ENCODE peak calls at places on chromosomes 12 and 14, in six cellular contexts. L, W, I, Q, J and Y are unnamed samples.

GRCh38 chr14:50082784-50083466 is 33.4 kb downstream of the VCPKMT start:
- DNase-seq in L (peak), W (peak), I (no peak), Q (no peak), J (no peak), Y (no peak)

GRCh38 chr12:29710104-29710503 is 73.6 kb downstream of the TMTC1 start:
- DNase-seq in L (no peak), W (no peak), I (no peak), Q (no peak), J (no peak), Y (no peak)

GRCh38 chr14:93962701-93963601 is 13.4 kb downstream of the ASB2 start:
- DNase-seq in L (no peak), W (peak), I (no peak), Q (no peak), J (no peak), Y (no peak)

GRCh38 chr12:57135487-57135886 is 7.2 kb downstream of the LRP1 start:
- DNase-seq in L (no peak), W (no peak), I (peak), Q (peak), J (no peak), Y (no peak)

GRCh38 chr12:15532364-15532977 is 210.2 kb downstream of the PTPRO start:
- DNase-seq in L (peak), W (peak), I (peak), Q (no peak), J (peak), Y (no peak)

GRCh38 chr12:20463920-20464524 is 95.7 kb downstream of the PDE3A start:
- DNase-seq in L (no peak), W (peak), I (peak), Q (no peak), J (no peak), Y (no peak)

GRCh38 chr14:71266994-71267636 is 359.9 kb downstream of the PCNX1 start:
- DNase-seq in L (no peak), W (no peak), I (no peak), Q (no peak), J (no peak), Y (no peak)

GRCh38 chr14:77342726-77343397 is 22.0 kb downstream of the GSTZ1 start:
- DNase-seq in L (no peak), W (no peak), I (no peak), Q (no peak), J (peak), Y (no peak)

GRCh38 chr12:2192231-2192630 is 139.4 kb downstream of the CACNA1C start:
- DNase-seq in L (no peak), W (no peak), I (no peak), Q (no peak), J (no peak), Y (no peak)

GRCh38 chr12:97837401-97837800 is 374.8 kb downstream of the RMST start:
- DNase-seq in L (no peak), W (no peak), I (peak), Q (no peak), J (no peak), Y (no peak)

GRCh38 chr12:96327889-96328288 is 72.3 kb downstream of the CDK17 start:
- DNase-seq in L (no peak), W (peak), I (no peak), Q (no peak), J (no peak), Y (no peak)

GRCh38 chr12:44847888-44848770 is 28.0 kb downstream of the NELL2 start:
- DNase-seq in L (no peak), W (peak), I (no peak), Q (no peak), J (no peak), Y (no peak)

GRCh38 chr12:1630081-1630826 is 1.2 kb downstream of the WNT5B start:
- DNase-seq in L (no peak), W (peak), I (peak), Q (peak), J (peak), Y (no peak)

GRCh38 chr14:21194597-21194996 is 38.7 kb upstream of the OR5AU1 start:
- DNase-seq in L (no peak), W (no peak), I (no peak), Q (no peak), J (no peak), Y (no peak)

GRCh38 chr14:102893452-102893851 is 29.0 kb upstream of the AMN start:
- DNase-seq in L (peak), W (no peak), I (peak), Q (peak), J (no peak), Y (no peak)

GRCh38 chr14:88463318-88463717 is 77.9 kb downstream of the SPATA7 start:
- DNase-seq in L (no peak), W (peak), I (peak), Q (no peak), J (no peak), Y (no peak)

GRCh38 chr12:53219116-53219955 is 12.3 kb upstream of the ITGB7 start:
- DNase-seq in L (no peak), W (no peak), I (peak), Q (peak), J (no peak), Y (no peak)

GRCh38 chr12:85273411-85274075 is 6.5 kb upstream of the ALX1 start:
- DNase-seq in L (no peak), W (no peak), I (peak), Q (peak), J (peak), Y (no peak)

GRCh38 chr14:75141967-75142366 is 15.1 kb upstream of the NEK9 start:
- DNase-seq in L (no peak), W (peak), I (peak), Q (no peak), J (no peak), Y (no peak)

GRCh38 chr12:85603556-85603955 is 232.7 kb downstream of the RASSF9 start:
- DNase-seq in L (no peak), W (no peak), I (no peak), Q (no peak), J (no peak), Y (no peak)

GRCh38 chr12:23217716-23218115 is 592.7 kb downstream of the ETNK1 start:
- DNase-seq in L (no peak), W (no peak), I (no peak), Q (no peak), J (no peak), Y (no peak)

GRCh38 chr12:115380509-115381120 is 696.6 kb upstream of the TBX3 start:
- DNase-seq in L (no peak), W (no peak), I (no peak), Q (no peak), J (no peak), Y (no peak)

GRCh38 chr12:10967409-10967808 is 19.3 kb downstream of the TAS2R50 start:
- DNase-seq in L (peak), W (no peak), I (no peak), Q (no peak), J (no peak), Y (no peak)

GRCh38 chr14:96571311-96571710 is 69.1 kb downstream of the PAPOLA start:
- DNase-seq in L (no peak), W (no peak), I (no peak), Q (no peak), J (no peak), Y (no peak)

GRCh38 chr12:46470975-46471374 is 98.4 kb upstream of the SLC38A2 start:
- DNase-seq in L (no peak), W (no peak), I (no peak), Q (no peak), J (no peak), Y (no peak)

GRCh38 chr12:53345486-53346195 is 9.5 kb upstream of the SP7 start:
- DNase-seq in L (no peak), W (no peak), I (no peak), Q (no peak), J (peak), Y (no peak)

GRCh38 chr14:104393199-104393897 is 186.2 kb upstream of the C14orf180 start:
- DNase-seq in L (no peak), W (no peak), I (no peak), Q (peak), J (no peak), Y (no peak)

GRCh38 chr14:104841730-104842129 is 23.3 kb upstream of the CEP170B start:
- DNase-seq in L (no peak), W (no peak), I (no peak), Q (no peak), J (no peak), Y (no peak)

GRCh38 chr14:104978774-104979691 is 859 bp upstream of the AHNAK2 start:
- DNase-seq in L (no peak), W (no peak), I (peak), Q (peak), J (no peak), Y (no peak)

GRCh38 chr12:2856901-2857495 is at the start of gene TEX52:
- DNase-seq in L (no peak), W (no peak), I (peak), Q (no peak), J (peak), Y (no peak)

GRCh38 chr14:64720190-64720589 is 16.0 kb downstream of the PLEKHG3 start:
- DNase-seq in L (peak), W (no peak), I (peak), Q (peak), J (no peak), Y (no peak)
- H3K27ac ChIP-seq in L (no peak), W (no peak), I (peak), Q (no peak), J (no peak), Y (peak)

GRCh38 chr12:48865141-48865440 is 579 bp downstream of the RND1 start:
- DNase-seq in L (no peak), W (peak), I (no peak), Q (no peak), J (no peak), Y (no peak)
- H3K4me3 ChIP-seq in L (peak), W (peak), I (peak), Q (peak), J (peak), Y (peak)

GRCh38 chr12:121084229-121084628 is 45.2 kb upstream of the OASL start:
- DNase-seq in L (no peak), W (no peak), I (no peak), Q (no peak), J (peak), Y (no peak)
- H3K27ac ChIP-seq in L (no peak), W (no peak), I (no peak), Q (no peak), J (no peak), Y (no peak)

DNA sequence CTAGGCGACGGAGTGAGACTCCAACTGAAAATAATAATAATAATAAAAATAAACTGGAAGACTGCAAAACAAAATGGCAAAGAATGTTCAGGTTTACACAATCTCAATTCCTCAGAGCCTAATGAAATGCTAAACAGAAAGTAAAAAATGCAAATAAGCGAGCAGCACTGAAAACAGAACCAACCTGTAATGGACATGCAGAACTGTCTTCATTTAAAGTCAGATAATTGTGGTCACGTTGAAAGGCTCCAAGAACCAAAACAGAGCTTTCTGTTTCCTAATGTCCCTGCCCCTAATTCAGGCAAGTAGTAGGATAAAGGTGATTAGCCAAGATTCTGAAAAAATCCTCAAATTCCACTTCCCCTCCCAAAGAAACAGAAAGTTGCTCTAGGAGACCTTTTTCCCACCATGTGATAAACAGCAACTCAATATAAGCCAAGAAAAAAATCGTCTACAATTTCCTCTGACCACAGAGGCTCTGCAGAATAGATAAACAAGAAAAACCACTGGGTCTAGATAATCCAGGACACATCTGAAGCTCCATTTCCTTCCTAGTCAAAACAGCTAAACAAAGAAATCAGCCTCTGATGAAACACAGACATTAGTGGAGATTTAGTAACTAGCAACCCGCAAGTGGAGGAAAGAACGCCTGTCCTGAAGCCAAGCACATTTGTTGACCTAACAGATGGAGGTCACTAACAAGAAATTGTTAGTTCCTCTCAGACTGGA is 3.0 kb downstream of the MIS18BP1 start:
- DNase-seq in L (peak), W (peak), I (peak), Q (no peak), J (no peak), Y (no peak)
- H3K4me3 ChIP-seq in L (peak), W (peak), I (no peak), Q (no peak), J (no peak), Y (no peak)

DNA sequence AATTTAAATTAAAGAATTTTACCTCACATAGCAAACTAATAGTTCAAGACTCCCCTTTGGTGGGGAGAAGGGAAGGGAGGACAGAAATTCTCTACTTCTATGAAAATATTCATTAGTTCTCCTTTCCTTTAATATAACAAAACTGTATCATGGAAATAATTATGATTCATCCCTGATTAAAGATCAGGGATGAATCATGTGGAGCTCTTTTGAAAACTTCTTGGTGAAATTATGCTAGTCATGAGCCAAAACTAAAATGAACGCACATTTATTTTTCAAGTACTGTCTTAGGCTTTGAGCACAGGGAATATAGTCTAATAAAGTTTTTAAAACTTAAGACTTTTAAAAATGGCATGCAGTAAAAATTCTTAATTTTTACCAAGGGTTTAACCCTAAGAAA is 17.1 kb downstream of the TMBIM4 start:
- DNase-seq in L (no peak), W (no peak), I (no peak), Q (no peak), J (no peak), Y (no peak)
- H3K27ac ChIP-seq in L (no peak), W (no peak), I (no peak), Q (no peak), J (no peak), Y (no peak)

GRCh38 chr14:54529811-54530210 is 20.1 kb downstream of the CGRRF1 start:
- DNase-seq in L (no peak), W (no peak), I (no peak), Q (no peak), J (no peak), Y (no peak)
- H3K4me3 ChIP-seq in L (no peak), W (no peak), I (no peak), Q (no peak), J (no peak), Y (no peak)

GRCh38 chr12:106645074-106645421 is 62.2 kb downstream of the RFX4 start:
- DNase-seq in L (no peak), W (no peak), I (no peak), Q (no peak), J (no peak), Y (no peak)

GRCh38 chr12:106646472-106646871 is 63.7 kb downstream of the RFX4 start:
- DNase-seq in L (no peak), W (no peak), I (no peak), Q (no peak), J (no peak), Y (no peak)

GRCh38 chr12:106645465-106646330 is 62.9 kb downstream of the RFX4 start:
- DNase-seq in L (no peak), W (no peak), I (no peak), Q (no peak), J (no peak), Y (no peak)

GRCh38 chr12:106644335-106645073 is 61.7 kb downstream of the RFX4 start:
- DNase-seq in L (no peak), W (no peak), I (no peak), Q (no peak), J (no peak), Y (no peak)

DNA sequence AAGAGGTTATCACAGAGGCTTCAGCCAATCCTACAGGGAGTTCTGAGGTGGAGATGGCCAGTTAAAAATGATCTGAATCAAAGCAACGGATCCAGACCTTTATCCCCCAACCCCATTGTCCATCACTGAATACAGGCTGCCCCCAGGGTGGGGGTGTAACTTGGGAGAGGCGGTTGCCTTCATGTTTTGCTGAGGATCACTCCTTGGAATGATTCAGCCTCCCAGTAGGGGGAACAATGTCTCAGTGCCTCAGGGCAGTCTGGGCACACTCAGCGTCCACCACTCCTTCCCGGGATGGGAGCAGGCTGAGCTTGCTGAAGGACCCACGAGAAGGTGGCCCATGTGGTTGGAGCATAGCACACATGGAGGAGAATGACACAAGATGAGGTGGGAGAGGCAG is 60.2 kb downstream of the RFX4 start:
- DNase-seq in L (no peak), W (no peak), I (no peak), Q (no peak), J (no peak), Y (no peak)
- H3K27ac ChIP-seq in L (no peak), W (no peak), I (no peak), Q (no peak), J (no peak), Y (no peak)

GRCh38 chr12:52007158-52007921 is 594 bp downstream of the TAMALIN start:
- DNase-seq in L (no peak), W (no peak), I (no peak), Q (peak), J (no peak), Y (no peak)

GRCh38 chr12:52010152-52010622 is 3.4 kb downstream of the TAMALIN start:
- DNase-seq in L (peak), W (no peak), I (peak), Q (peak), J (peak), Y (no peak)

GRCh38 chr12:52010692-52011601 is 4.2 kb downstream of the TAMALIN start:
- DNase-seq in L (no peak), W (no peak), I (no peak), Q (no peak), J (no peak), Y (no peak)

GRCh38 chr12:52007982-52008510 is 1.3 kb downstream of the TAMALIN start:
- DNase-seq in L (no peak), W (no peak), I (no peak), Q (no peak), J (no peak), Y (no peak)

GRCh38 chr12:52009081-52009751 is 2.5 kb downstream of the TAMALIN start:
- DNase-seq in L (no peak), W (no peak), I (no peak), Q (no peak), J (no peak), Y (no peak)
- H3K4me3 ChIP-seq in L (peak), W (no peak), I (no peak), Q (no peak), J (no peak), Y (peak)

GRCh38 chr12:116670859-116671258 is 67.0 kb downstream of the SPRING1 start:
- DNase-seq in L (no peak), W (no peak), I (no peak), Q (no peak), J (no peak), Y (no peak)

GRCh38 chr12:116665666-116666304 is 72.1 kb downstream of the SPRING1 start:
- DNase-seq in L (no peak), W (no peak), I (no peak), Q (no peak), J (no peak), Y (no peak)

GRCh38 chr12:116667752-116668151 is 70.1 kb downstream of the SPRING1 start:
- DNase-seq in L (no peak), W (no peak), I (no peak), Q (no peak), J (no peak), Y (no peak)

GRCh38 chr12:116662612-116663144 is 75.2 kb downstream of the SPRING1 start:
- DNase-seq in L (peak), W (no peak), I (peak), Q (no peak), J (no peak), Y (no peak)

DNA sequence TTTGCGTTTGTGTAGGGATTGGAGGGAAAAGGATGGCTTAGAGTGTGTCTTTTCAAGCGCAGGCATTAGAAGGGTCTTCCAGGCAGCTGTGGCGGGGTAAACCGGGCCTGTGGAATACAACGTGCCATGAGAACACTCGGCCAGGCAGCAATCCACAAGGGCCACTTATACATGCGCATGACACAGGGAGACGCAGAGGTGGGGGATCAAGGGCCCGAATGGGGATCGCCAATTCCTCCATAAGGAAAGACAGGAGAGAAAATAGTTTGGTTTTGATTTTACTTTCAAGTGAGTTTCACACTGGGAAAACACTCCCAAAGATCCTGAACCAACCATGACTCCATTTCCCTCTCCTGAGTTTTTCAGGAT is 71.6 kb downstream of the SPRING1 start:
- DNase-seq in L (no peak), W (no peak), I (no peak), Q (no peak), J (no peak), Y (no peak)
- H3K27ac ChIP-seq in L (no peak), W (no peak), I (no peak), Q (no peak), J (no peak), Y (no peak)